ENCODE peak calls at places on chromosomes 4 and X, in nine cellular contexts. One of them, this sample, is unnamed.

GRCh38 chr4:182384496-182385155 is 141.4 kb downstream of the TENM3 start:
- DNase-seq in fibroblast of mammary gland: peak; percentile 9
- DNase-seq in heart right ventricle: no peak
- DNase-seq in endothelial cell of umbilical vein: no peak
- DNase-seq in chondrocyte: no peak
- DNase-seq in astrocyte: peak; percentile 42
- DNase-seq in AG10803: no peak
- DNase-seq in astrocyte of the spinal cord: peak; percentile 45
- DNase-seq in fibroblast of lung: peak; percentile 52
- DNase-seq in this sample: no peak

GRCh38 chrX:149830192-149830873 is 48.6 kb downstream of the MAGEA9 start:
- DNase-seq in fibroblast of mammary gland: peak; percentile 2
- DNase-seq in heart right ventricle: no peak
- DNase-seq in endothelial cell of umbilical vein: peak; percentile 2
- DNase-seq in chondrocyte: no peak
- DNase-seq in astrocyte: peak; percentile 24
- DNase-seq in AG10803: peak; percentile 21
- DNase-seq in astrocyte of the spinal cord: peak; percentile 55
- DNase-seq in fibroblast of lung: peak; percentile 38
- DNase-seq in this sample: no peak

GRCh38 chr4:152723236-152723635 is 43.4 kb upstream of the TMEM154 start:
- DNase-seq in fibroblast of mammary gland: no peak
- DNase-seq in heart right ventricle: no peak
- DNase-seq in endothelial cell of umbilical vein: no peak
- DNase-seq in chondrocyte: no peak
- DNase-seq in astrocyte: no peak
- DNase-seq in AG10803: no peak
- DNase-seq in astrocyte of the spinal cord: no peak
- DNase-seq in fibroblast of lung: no peak
- DNase-seq in this sample: no peak

GRCh38 chr4:169283114-169283509 is 12.4 kb upstream of the SH3RF1 start:
- DNase-seq in fibroblast of mammary gland: peak; percentile 92
- DNase-seq in heart right ventricle: no peak
- DNase-seq in endothelial cell of umbilical vein: no peak
- DNase-seq in chondrocyte: no peak
- DNase-seq in astrocyte: peak; percentile 98
- DNase-seq in AG10803: peak; percentile 98
- DNase-seq in astrocyte of the spinal cord: peak; percentile 90
- DNase-seq in fibroblast of lung: peak; percentile 98
- DNase-seq in this sample: no peak

GRCh38 chrX:103275947-103276567 is 493 bp downstream of the TCEAL5 start:
- DNase-seq in fibroblast of mammary gland: no peak
- DNase-seq in heart right ventricle: no peak
- DNase-seq in endothelial cell of umbilical vein: no peak
- DNase-seq in chondrocyte: peak; percentile 85
- DNase-seq in astrocyte: no peak
- DNase-seq in AG10803: no peak
- DNase-seq in astrocyte of the spinal cord: no peak
- DNase-seq in fibroblast of lung: no peak
- DNase-seq in this sample: no peak

GRCh38 chr4:54540931-54541330 is 116.8 kb upstream of the KIT start:
- DNase-seq in fibroblast of mammary gland: no peak
- DNase-seq in heart right ventricle: no peak
- DNase-seq in endothelial cell of umbilical vein: no peak
- DNase-seq in chondrocyte: no peak
- DNase-seq in astrocyte: no peak
- DNase-seq in AG10803: no peak
- DNase-seq in astrocyte of the spinal cord: no peak
- DNase-seq in fibroblast of lung: no peak
- DNase-seq in this sample: no peak

GRCh38 chr4:183354213-183354612 is 32.0 kb upstream of the CLDN24 start:
- DNase-seq in fibroblast of mammary gland: no peak
- DNase-seq in heart right ventricle: no peak
- DNase-seq in endothelial cell of umbilical vein: no peak
- DNase-seq in chondrocyte: no peak
- DNase-seq in astrocyte: no peak
- DNase-seq in AG10803: no peak
- DNase-seq in astrocyte of the spinal cord: no peak
- DNase-seq in fibroblast of lung: no peak
- DNase-seq in this sample: no peak

GRCh38 chrX:119040432-119040831 is 32.4 kb upstream of the CT47C1 start:
- DNase-seq in fibroblast of mammary gland: peak; percentile 25
- DNase-seq in heart right ventricle: no peak
- DNase-seq in endothelial cell of umbilical vein: peak; percentile 68
- DNase-seq in chondrocyte: no peak
- DNase-seq in astrocyte: peak; percentile 18
- DNase-seq in AG10803: peak; percentile 30
- DNase-seq in astrocyte of the spinal cord: peak; percentile 15
- DNase-seq in fibroblast of lung: peak; percentile 45
- DNase-seq in this sample: no peak

GRCh38 chrX:71128915-71129765 is 10.7 kb downstream of the MED12 start:
- DNase-seq in fibroblast of mammary gland: peak; percentile 53
- DNase-seq in heart right ventricle: peak; percentile 56
- DNase-seq in endothelial cell of umbilical vein: peak; percentile 64
- DNase-seq in chondrocyte: no peak
- DNase-seq in astrocyte: peak; percentile 16
- DNase-seq in AG10803: peak; percentile 45
- DNase-seq in astrocyte of the spinal cord: peak; percentile 52
- DNase-seq in fibroblast of lung: peak; percentile 42
- DNase-seq in this sample: peak; percentile 44

GRCh38 chrX:1178580-1179057 is 33.8 kb downstream of the CRLF2 start:
- DNase-seq in fibroblast of mammary gland: peak; percentile 8
- DNase-seq in heart right ventricle: no peak
- DNase-seq in endothelial cell of umbilical vein: no peak
- DNase-seq in chondrocyte: no peak
- DNase-seq in astrocyte: no peak
- DNase-seq in AG10803: peak; percentile 19
- DNase-seq in astrocyte of the spinal cord: no peak
- DNase-seq in fibroblast of lung: no peak
- DNase-seq in this sample: peak; percentile 61

GRCh38 chr4:102535398-102536082 is 34.4 kb downstream of the NFKB1 start:
- DNase-seq in fibroblast of mammary gland: peak; percentile 84
- DNase-seq in heart right ventricle: no peak
- DNase-seq in endothelial cell of umbilical vein: no peak
- DNase-seq in chondrocyte: no peak
- DNase-seq in astrocyte: peak; percentile 81
- DNase-seq in AG10803: peak; percentile 43
- DNase-seq in astrocyte of the spinal cord: peak; percentile 83
- DNase-seq in fibroblast of lung: peak; percentile 84
- DNase-seq in this sample: no peak

GRCh38 chr4:8546766-8547107 is 33.5 kb upstream of the GPR78 start:
- DNase-seq in fibroblast of mammary gland: no peak
- DNase-seq in heart right ventricle: no peak
- DNase-seq in endothelial cell of umbilical vein: no peak
- DNase-seq in chondrocyte: no peak
- DNase-seq in astrocyte: no peak
- DNase-seq in AG10803: no peak
- DNase-seq in astrocyte of the spinal cord: no peak
- DNase-seq in fibroblast of lung: no peak
- DNase-seq in this sample: no peak

GRCh38 chrX:11641368-11641767 is 24.4 kb downstream of the ARHGAP6 start:
- DNase-seq in fibroblast of mammary gland: peak; percentile 27
- DNase-seq in heart right ventricle: no peak
- DNase-seq in endothelial cell of umbilical vein: no peak
- DNase-seq in chondrocyte: no peak
- DNase-seq in astrocyte: no peak
- DNase-seq in AG10803: no peak
- DNase-seq in astrocyte of the spinal cord: no peak
- DNase-seq in fibroblast of lung: no peak
- DNase-seq in this sample: no peak

GRCh38 chrX:6386837-6387236 is 148.1 kb downstream of the VCX3A start:
- DNase-seq in fibroblast of mammary gland: no peak
- DNase-seq in heart right ventricle: no peak
- DNase-seq in endothelial cell of umbilical vein: no peak
- DNase-seq in chondrocyte: no peak
- DNase-seq in astrocyte: no peak
- DNase-seq in AG10803: no peak
- DNase-seq in astrocyte of the spinal cord: no peak
- DNase-seq in fibroblast of lung: no peak
- DNase-seq in this sample: no peak

GRCh38 chrX:16970977-16971376 is 24.5 kb downstream of the REPS2 start:
- DNase-seq in fibroblast of mammary gland: peak; percentile 72
- DNase-seq in heart right ventricle: no peak
- DNase-seq in endothelial cell of umbilical vein: no peak
- DNase-seq in chondrocyte: no peak
- DNase-seq in astrocyte: peak; percentile 75
- DNase-seq in AG10803: peak; percentile 1
- DNase-seq in astrocyte of the spinal cord: peak; percentile 44
- DNase-seq in fibroblast of lung: peak; percentile 76
- DNase-seq in this sample: no peak

GRCh38 chrX:46408553-46409407 is 136.4 kb downstream of the ZNF674 start:
- DNase-seq in fibroblast of mammary gland: peak; percentile 81
- DNase-seq in heart right ventricle: peak; percentile 54
- DNase-seq in endothelial cell of umbilical vein: peak; percentile 74
- DNase-seq in chondrocyte: no peak
- DNase-seq in astrocyte: peak; percentile 41
- DNase-seq in AG10803: peak; percentile 62
- DNase-seq in astrocyte of the spinal cord: peak; percentile 73
- DNase-seq in fibroblast of lung: peak; percentile 56
- DNase-seq in this sample: peak; percentile 73

GRCh38 chr4:6783111-6783981 is 819 bp downstream of the KIAA0232 start:
- DNase-seq in fibroblast of mammary gland: peak; percentile 68
- DNase-seq in heart right ventricle: peak; percentile 92
- DNase-seq in endothelial cell of umbilical vein: peak; percentile 84
- DNase-seq in chondrocyte: no peak
- DNase-seq in astrocyte: peak; percentile 58
- DNase-seq in AG10803: peak; percentile 85
- DNase-seq in astrocyte of the spinal cord: peak; percentile 86
- DNase-seq in fibroblast of lung: peak; percentile 76
- DNase-seq in this sample: peak; percentile 94

GRCh38 chr4:6782846-6783110 is 251 bp downstream of the KIAA0232 start:
- DNase-seq in fibroblast of mammary gland: no peak
- DNase-seq in heart right ventricle: no peak
- DNase-seq in endothelial cell of umbilical vein: no peak
- DNase-seq in chondrocyte: no peak
- DNase-seq in astrocyte: no peak
- DNase-seq in AG10803: no peak
- DNase-seq in astrocyte of the spinal cord: no peak
- DNase-seq in fibroblast of lung: no peak
- DNase-seq in this sample: no peak

GRCh38 chr4:6781113-6781512 is 1.4 kb upstream of the KIAA0232 start:
- DNase-seq in fibroblast of mammary gland: no peak
- DNase-seq in heart right ventricle: peak; percentile 29
- DNase-seq in endothelial cell of umbilical vein: no peak
- DNase-seq in chondrocyte: no peak
- DNase-seq in astrocyte: no peak
- DNase-seq in AG10803: no peak
- DNase-seq in astrocyte of the spinal cord: no peak
- DNase-seq in fibroblast of lung: no peak
- DNase-seq in this sample: no peak

GRCh38 chr4:6781561-6781960 is 966 bp upstream of the KIAA0232 start:
- DNase-seq in fibroblast of mammary gland: no peak
- DNase-seq in heart right ventricle: no peak
- DNase-seq in endothelial cell of umbilical vein: no peak
- DNase-seq in chondrocyte: no peak
- DNase-seq in astrocyte: no peak
- DNase-seq in AG10803: no peak
- DNase-seq in astrocyte of the spinal cord: no peak
- DNase-seq in fibroblast of lung: no peak
- DNase-seq in this sample: no peak

GRCh38 chr4:6782147-6782845 is at the start of gene KIAA0232:
- DNase-seq in fibroblast of mammary gland: peak; percentile 89
- DNase-seq in heart right ventricle: peak; percentile 92
- DNase-seq in endothelial cell of umbilical vein: peak; percentile 84
- DNase-seq in chondrocyte: peak; percentile 97
- DNase-seq in astrocyte: peak; percentile 93
- DNase-seq in AG10803: peak; percentile 97
- DNase-seq in astrocyte of the spinal cord: peak; percentile 93
- DNase-seq in fibroblast of lung: peak; percentile 96
- DNase-seq in this sample: peak; percentile 93
- TF ChIP-seq CTCF in fibroblast of mammary gland: no peak
- TF ChIP-seq CTCF in heart right ventricle: no peak
- TF ChIP-seq CTCF in endothelial cell of umbilical vein: no peak
- TF ChIP-seq CTCF in chondrocyte: no peak
- TF ChIP-seq CTCF in astrocyte: no peak
- TF ChIP-seq CTCF in AG10803: no peak
- TF ChIP-seq CTCF in astrocyte of the spinal cord: no peak
- TF ChIP-seq CTCF in fibroblast of lung: no peak
- TF ChIP-seq CTCF in this sample: no peak

DNA sequence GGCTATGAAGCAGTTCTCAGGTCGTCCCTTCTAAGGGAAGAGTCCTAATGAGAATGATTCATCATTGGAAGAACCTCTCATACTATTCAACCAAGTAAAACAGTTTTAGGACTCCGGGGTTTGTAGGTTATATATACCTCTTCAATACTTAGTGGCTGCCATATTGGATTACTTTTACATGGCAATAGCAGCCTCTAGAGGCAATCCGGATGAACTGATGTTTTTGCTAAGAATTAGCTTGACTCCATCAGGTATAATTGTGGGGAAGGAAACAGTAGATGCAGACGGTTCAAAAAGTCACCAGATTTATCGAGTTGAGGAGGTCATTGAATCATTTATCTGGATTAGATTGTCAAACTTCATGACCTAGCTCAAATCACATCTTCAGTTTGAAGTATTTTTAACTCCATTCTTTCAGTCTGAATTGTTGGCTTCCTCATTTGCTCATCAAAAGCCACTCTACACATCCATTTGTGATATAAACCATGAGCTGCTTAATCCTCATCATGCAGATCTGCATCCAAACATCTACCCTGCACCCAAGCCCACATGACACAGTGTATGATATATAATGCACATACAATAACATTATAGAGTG is 28.4 kb downstream of the GUCY1B1 start:
- DNase-seq in fibroblast of mammary gland: peak; percentile 71
- DNase-seq in heart right ventricle: no peak
- DNase-seq in endothelial cell of umbilical vein: peak; percentile 75
- DNase-seq in chondrocyte: no peak
- DNase-seq in astrocyte: no peak
- DNase-seq in AG10803: peak; percentile 62
- DNase-seq in astrocyte of the spinal cord: peak; percentile 71
- DNase-seq in fibroblast of lung: peak; percentile 55
- DNase-seq in this sample: no peak
- TF ChIP-seq CTCF in fibroblast of mammary gland: peak; percentile 99
- TF ChIP-seq CTCF in heart right ventricle: peak; percentile 73
- TF ChIP-seq CTCF in endothelial cell of umbilical vein: peak; percentile 67
- TF ChIP-seq CTCF in chondrocyte: peak; percentile 93
- TF ChIP-seq CTCF in astrocyte: peak; percentile 95
- TF ChIP-seq CTCF in AG10803: peak; percentile 96
- TF ChIP-seq CTCF in astrocyte of the spinal cord: peak; percentile 84
- TF ChIP-seq CTCF in fibroblast of lung: peak; percentile 84
- TF ChIP-seq CTCF in this sample: peak; percentile 53

GRCh38 chr4:98260579-98261290 is 449 bp upstream of the RAP1GDS1 start:
- DNase-seq in fibroblast of mammary gland: peak; percentile 93
- DNase-seq in heart right ventricle: peak; percentile 97
- DNase-seq in endothelial cell of umbilical vein: peak; percentile 98
- DNase-seq in chondrocyte: peak; percentile 98
- DNase-seq in astrocyte: peak; percentile 93
- DNase-seq in AG10803: peak; percentile 97
- DNase-seq in astrocyte of the spinal cord: peak; percentile 98
- DNase-seq in fibroblast of lung: peak; percentile 97
- DNase-seq in this sample: peak; percentile 94
- TF ChIP-seq CTCF in fibroblast of mammary gland: no peak
- TF ChIP-seq CTCF in heart right ventricle: no peak
- TF ChIP-seq CTCF in endothelial cell of umbilical vein: no peak
- TF ChIP-seq CTCF in chondrocyte: peak; percentile 24
- TF ChIP-seq CTCF in astrocyte: no peak
- TF ChIP-seq CTCF in AG10803: no peak
- TF ChIP-seq CTCF in astrocyte of the spinal cord: no peak
- TF ChIP-seq CTCF in fibroblast of lung: no peak
- TF ChIP-seq CTCF in this sample: no peak

GRCh38 chr4:127604949-127605709 is 27.6 kb upstream of the INTU start:
- DNase-seq in fibroblast of mammary gland: peak; percentile 60
- DNase-seq in heart right ventricle: no peak
- DNase-seq in endothelial cell of umbilical vein: peak; percentile 26
- DNase-seq in chondrocyte: no peak
- DNase-seq in astrocyte: peak; percentile 12
- DNase-seq in AG10803: peak; percentile 58
- DNase-seq in astrocyte of the spinal cord: peak; percentile 55
- DNase-seq in fibroblast of lung: peak; percentile 22
- DNase-seq in this sample: no peak
- TF ChIP-seq CTCF in fibroblast of mammary gland: peak; percentile 43
- TF ChIP-seq CTCF in heart right ventricle: peak; percentile 61
- TF ChIP-seq CTCF in endothelial cell of umbilical vein: peak; percentile 15
- TF ChIP-seq CTCF in chondrocyte: peak; percentile 92
- TF ChIP-seq CTCF in astrocyte: peak; percentile 42
- TF ChIP-seq CTCF in AG10803: peak; percentile 65
- TF ChIP-seq CTCF in astrocyte of the spinal cord: peak; percentile 35
- TF ChIP-seq CTCF in fibroblast of lung: peak; percentile 14
- TF ChIP-seq CTCF in this sample: peak; percentile 69

This sample was measured in mesothelial cell of epicardium.